ENCODE peak calls at places on chromosomes 3 and 15, in four cellular contexts. L is T-helper 2 cell, Y is RWPE1, F is pancreas. I is an unnamed sample.

GRCh38 chr3:151468284-151468917 is 7.5 kb upstream of the IGSF10 start:
- DNase-seq in L (peak), Y (peak), F (peak), I (peak)

GRCh38 chr3:33260104-33260503 is 17.1 kb upstream of the FBXL2 start:
- DNase-seq in L (no peak), Y (no peak), F (no peak), I (no peak)

GRCh38 chr3:179016979-179017670 is 54.5 kb downstream of the ZMAT3 start:
- DNase-seq in L (no peak), Y (no peak), F (no peak), I (no peak)

GRCh38 chr15:79028411-79028964 is 62.1 kb downstream of the RASGRF1 start:
- DNase-seq in L (no peak), Y (peak), F (peak), I (peak)

GRCh38 chr3:11591401-11592266 is 52.1 kb downstream of the VGLL4 start:
- DNase-seq in L (no peak), Y (peak), F (peak), I (peak)

GRCh38 chr15:62071711-62072308 is 5.0 kb downstream of the C2CD4A start:
- DNase-seq in L (no peak), Y (no peak), F (no peak), I (peak)

GRCh38 chr15:101296418-101297405 is 1.7 kb upstream of the SNRPA1 start:
- DNase-seq in L (no peak), Y (peak), F (no peak), I (peak)

GRCh38 chr15:78072080-78072892 is 5.2 kb downstream of the TBC1D2B start:
- DNase-seq in L (no peak), Y (no peak), F (no peak), I (peak)

GRCh38 chr15:100703032-100703578 is 100.7 kb downstream of the ASB7 start:
- DNase-seq in L (no peak), Y (no peak), F (no peak), I (peak)

GRCh38 chr3:101646726-101647125 is 30.2 kb downstream of the ZBTB11 start:
- DNase-seq in L (no peak), Y (no peak), F (no peak), I (peak)

GRCh38 chr3:126389112-126389791 is 5.5 kb upstream of the CFAP100 start:
- DNase-seq in L (no peak), Y (peak), F (peak), I (peak)

GRCh38 chr3:159082514-159082913 is 280.7 kb downstream of the MFSD1 start:
- DNase-seq in L (no peak), Y (no peak), F (no peak), I (no peak)

GRCh38 chr15:90221251-90221900 is 12.4 kb downstream of the CIB1 start:
- DNase-seq in L (no peak), Y (peak), F (peak), I (no peak)

GRCh38 chr3:40024526-40024925 is 215.1 kb downstream of the MYRIP start:
- DNase-seq in L (no peak), Y (no peak), F (no peak), I (no peak)

GRCh38 chr3:141303481-141304223 is 64.7 kb upstream of the ZBTB38 start:
- DNase-seq in L (peak), Y (peak), F (peak), I (peak)

GRCh38 chr3:115281697-115282685 is 134.9 kb upstream of the ZBTB20 start:
- DNase-seq in L (no peak), Y (no peak), F (no peak), I (no peak)

GRCh38 chr15:74901612-74902063 is 5.0 kb downstream of the FAM219B start:
- DNase-seq in L (peak), Y (peak), F (peak), I (peak)

GRCh38 chr3:170007031-170007663 is 30.6 kb upstream of the GPR160 start:
- DNase-seq in L (no peak), Y (no peak), F (no peak), I (peak)

GRCh38 chr3:141945726-141946125 is 69.3 kb downstream of the ATP1B3 start:
- DNase-seq in L (no peak), Y (no peak), F (no peak), I (no peak)

GRCh38 chr3:42666022-42666421 is 12.5 kb downstream of the ZBTB47 start:
- DNase-seq in L (no peak), Y (no peak), F (no peak), I (no peak)

GRCh38 chr3:116614795-116615362 is 94.7 kb upstream of the TUSC7 start:
- DNase-seq in L (no peak), Y (peak), F (no peak), I (peak)

GRCh38 chr3:184284696-184285095 is 8.9 kb downstream of the ECE2 start:
- DNase-seq in L (no peak), Y (peak), F (peak), I (peak)

GRCh38 chr3:116002240-116002639 is 378.9 kb downstream of the GAP43 start:
- DNase-seq in L (no peak), Y (no peak), F (no peak), I (no peak)

GRCh38 chr15:95739161-95739560 is 591.3 kb upstream of the NR2F2 start:
- DNase-seq in L (no peak), Y (peak), F (no peak), I (peak)

GRCh38 chr3:170117134-170117533 is 64.4 kb downstream of the PHC3 start:
- DNase-seq in L (no peak), Y (peak), F (no peak), I (peak)

GRCh38 chr15:90879730-90880366 is 4.5 kb upstream of the FES start:
- DNase-seq in L (no peak), Y (no peak), F (no peak), I (no peak)

GRCh38 chr3:127412578-127413317 is 124.9 kb upstream of the PRR20G start:
- DNase-seq in L (no peak), Y (no peak), F (no peak), I (no peak)

GRCh38 chr3:58009026-58009748 is 965 bp downstream of the FLNB start:
- DNase-seq in L (peak), Y (no peak), F (peak), I (no peak)

GRCh38 chr3:30578479-30578878 is 27.9 kb upstream of the TGFBR2 start:
- DNase-seq in L (no peak), Y (peak), F (no peak), I (peak)

I was measured in bronchial epithelial cell.